ENCODE peak calls at places on chromosomes 11 and 22, in nine cellular contexts. One of them, this sample, is unnamed.

GRCh38 chr11:93653080-93653479 is 8.4 kb upstream of the CEP295 start:
- DNase-seq in Ammon's horn: no peak
- DNase-seq in neural progenitor cell: no peak
- DNase-seq in activated effector memory CD4-positive, alpha-beta T cell treated with anti-CD3 and anti-CD28 coated beads, Interleukin-2, amount 50 U/mL, for 16 hours: no peak
- DNase-seq in pulmonary artery endothelial cell: no peak
- DNase-seq in IMR-90: no peak
- DNase-seq in effector CD4-positive, alpha-beta T cell: no peak
- DNase-seq in LoVo: no peak
- DNase-seq in CD8-positive, alpha-beta T cell: no peak
- DNase-seq in this sample: no peak

GRCh38 chr22:30483169-30483568 is 11.4 kb upstream of the SEC14L3 start:
- DNase-seq in Ammon's horn: peak; percentile 22
- DNase-seq in neural progenitor cell: no peak
- DNase-seq in activated effector memory CD4-positive, alpha-beta T cell treated with anti-CD3 and anti-CD28 coated beads, Interleukin-2, amount 50 U/mL, for 16 hours: no peak
- DNase-seq in pulmonary artery endothelial cell: no peak
- DNase-seq in IMR-90: no peak
- DNase-seq in effector CD4-positive, alpha-beta T cell: no peak
- DNase-seq in LoVo: no peak
- DNase-seq in CD8-positive, alpha-beta T cell: no peak
- DNase-seq in this sample: no peak

GRCh38 chr11:58060939-58061672 is 30.4 kb downstream of the OR6Q1 start:
- DNase-seq in Ammon's horn: no peak
- DNase-seq in neural progenitor cell: peak; percentile 21
- DNase-seq in activated effector memory CD4-positive, alpha-beta T cell treated with anti-CD3 and anti-CD28 coated beads, Interleukin-2, amount 50 U/mL, for 16 hours: no peak
- DNase-seq in pulmonary artery endothelial cell: no peak
- DNase-seq in IMR-90: peak; percentile 50
- DNase-seq in effector CD4-positive, alpha-beta T cell: no peak
- DNase-seq in LoVo: no peak
- DNase-seq in CD8-positive, alpha-beta T cell: no peak
- DNase-seq in this sample: peak; percentile 22

GRCh38 chr11:121688860-121689614 is 236.3 kb upstream of the SORL1-AS1 start:
- DNase-seq in Ammon's horn: no peak
- DNase-seq in neural progenitor cell: peak; percentile 32
- DNase-seq in activated effector memory CD4-positive, alpha-beta T cell treated with anti-CD3 and anti-CD28 coated beads, Interleukin-2, amount 50 U/mL, for 16 hours: no peak
- DNase-seq in pulmonary artery endothelial cell: no peak
- DNase-seq in IMR-90: no peak
- DNase-seq in effector CD4-positive, alpha-beta T cell: no peak
- DNase-seq in LoVo: no peak
- DNase-seq in CD8-positive, alpha-beta T cell: no peak
- DNase-seq in this sample: peak; percentile 27

GRCh38 chr11:62124186-62125113 is 639 bp downstream of the INCENP start:
- DNase-seq in Ammon's horn: no peak
- DNase-seq in neural progenitor cell: peak; percentile 52
- DNase-seq in activated effector memory CD4-positive, alpha-beta T cell treated with anti-CD3 and anti-CD28 coated beads, Interleukin-2, amount 50 U/mL, for 16 hours: peak; percentile 72
- DNase-seq in pulmonary artery endothelial cell: no peak
- DNase-seq in IMR-90: peak; percentile 52
- DNase-seq in effector CD4-positive, alpha-beta T cell: no peak
- DNase-seq in LoVo: no peak
- DNase-seq in CD8-positive, alpha-beta T cell: no peak
- DNase-seq in this sample: peak; percentile 56

GRCh38 chr11:89279176-89279575 is 101.5 kb downstream of the TYR start:
- DNase-seq in Ammon's horn: no peak
- DNase-seq in neural progenitor cell: no peak
- DNase-seq in activated effector memory CD4-positive, alpha-beta T cell treated with anti-CD3 and anti-CD28 coated beads, Interleukin-2, amount 50 U/mL, for 16 hours: no peak
- DNase-seq in pulmonary artery endothelial cell: no peak
- DNase-seq in IMR-90: no peak
- DNase-seq in effector CD4-positive, alpha-beta T cell: no peak
- DNase-seq in LoVo: no peak
- DNase-seq in CD8-positive, alpha-beta T cell: no peak
- DNase-seq in this sample: no peak

GRCh38 chr11:67271548-67272284 is 5.4 kb downstream of the GRK2 start:
- DNase-seq in Ammon's horn: no peak
- DNase-seq in neural progenitor cell: no peak
- DNase-seq in activated effector memory CD4-positive, alpha-beta T cell treated with anti-CD3 and anti-CD28 coated beads, Interleukin-2, amount 50 U/mL, for 16 hours: peak; percentile 85
- DNase-seq in pulmonary artery endothelial cell: no peak
- DNase-seq in IMR-90: no peak
- DNase-seq in effector CD4-positive, alpha-beta T cell: peak; percentile 48
- DNase-seq in LoVo: no peak
- DNase-seq in CD8-positive, alpha-beta T cell: peak; percentile 66
- DNase-seq in this sample: peak; percentile 60

GRCh38 chr11:8384199-8384821 is 120.6 kb upstream of the LMO1 start:
- DNase-seq in Ammon's horn: no peak
- DNase-seq in neural progenitor cell: peak; percentile 64
- DNase-seq in activated effector memory CD4-positive, alpha-beta T cell treated with anti-CD3 and anti-CD28 coated beads, Interleukin-2, amount 50 U/mL, for 16 hours: no peak
- DNase-seq in pulmonary artery endothelial cell: no peak
- DNase-seq in IMR-90: no peak
- DNase-seq in effector CD4-positive, alpha-beta T cell: no peak
- DNase-seq in LoVo: no peak
- DNase-seq in CD8-positive, alpha-beta T cell: no peak
- DNase-seq in this sample: peak; percentile 60

GRCh38 chr11:121595717-121596156 is 143.0 kb upstream of the SORL1-AS1 start:
- DNase-seq in Ammon's horn: peak; percentile 58
- DNase-seq in neural progenitor cell: no peak
- DNase-seq in activated effector memory CD4-positive, alpha-beta T cell treated with anti-CD3 and anti-CD28 coated beads, Interleukin-2, amount 50 U/mL, for 16 hours: no peak
- DNase-seq in pulmonary artery endothelial cell: no peak
- DNase-seq in IMR-90: peak; percentile 100
- DNase-seq in effector CD4-positive, alpha-beta T cell: no peak
- DNase-seq in LoVo: peak; percentile 67
- DNase-seq in CD8-positive, alpha-beta T cell: no peak
- DNase-seq in this sample: no peak

GRCh38 chr22:42472671-42473070 is 40.5 kb upstream of the NFAM1 start:
- DNase-seq in Ammon's horn: no peak
- DNase-seq in neural progenitor cell: no peak
- DNase-seq in activated effector memory CD4-positive, alpha-beta T cell treated with anti-CD3 and anti-CD28 coated beads, Interleukin-2, amount 50 U/mL, for 16 hours: no peak
- DNase-seq in pulmonary artery endothelial cell: no peak
- DNase-seq in IMR-90: no peak
- DNase-seq in effector CD4-positive, alpha-beta T cell: no peak
- DNase-seq in LoVo: no peak
- DNase-seq in CD8-positive, alpha-beta T cell: no peak
- DNase-seq in this sample: no peak

GRCh38 chr22:36017661-36018091 is 10.9 kb downstream of the RBFOX2 start:
- DNase-seq in Ammon's horn: no peak
- DNase-seq in neural progenitor cell: no peak
- DNase-seq in activated effector memory CD4-positive, alpha-beta T cell treated with anti-CD3 and anti-CD28 coated beads, Interleukin-2, amount 50 U/mL, for 16 hours: no peak
- DNase-seq in pulmonary artery endothelial cell: no peak
- DNase-seq in IMR-90: no peak
- DNase-seq in effector CD4-positive, alpha-beta T cell: no peak
- DNase-seq in LoVo: no peak
- DNase-seq in CD8-positive, alpha-beta T cell: no peak
- DNase-seq in this sample: no peak

GRCh38 chr22:22704156-22704946 is 59.9 kb downstream of the GGTLC2 start:
- DNase-seq in Ammon's horn: no peak
- DNase-seq in neural progenitor cell: no peak
- DNase-seq in activated effector memory CD4-positive, alpha-beta T cell treated with anti-CD3 and anti-CD28 coated beads, Interleukin-2, amount 50 U/mL, for 16 hours: peak; percentile 52
- DNase-seq in pulmonary artery endothelial cell: no peak
- DNase-seq in IMR-90: no peak
- DNase-seq in effector CD4-positive, alpha-beta T cell: no peak
- DNase-seq in LoVo: no peak
- DNase-seq in CD8-positive, alpha-beta T cell: no peak
- DNase-seq in this sample: no peak

GRCh38 chr11:75582935-75583709 is 21.1 kb downstream of the SERPINH1 start:
- DNase-seq in Ammon's horn: peak; percentile 66
- DNase-seq in neural progenitor cell: peak; percentile 90
- DNase-seq in activated effector memory CD4-positive, alpha-beta T cell treated with anti-CD3 and anti-CD28 coated beads, Interleukin-2, amount 50 U/mL, for 16 hours: peak; percentile 70
- DNase-seq in pulmonary artery endothelial cell: peak; percentile 49
- DNase-seq in IMR-90: peak; percentile 66
- DNase-seq in effector CD4-positive, alpha-beta T cell: peak; percentile 16
- DNase-seq in LoVo: peak; percentile 76
- DNase-seq in CD8-positive, alpha-beta T cell: peak; percentile 66
- DNase-seq in this sample: peak; percentile 97

GRCh38 chr11:64353101-64353738 is 5.7 kb upstream of the RPS6KA4 start:
- DNase-seq in Ammon's horn: no peak
- DNase-seq in neural progenitor cell: no peak
- DNase-seq in activated effector memory CD4-positive, alpha-beta T cell treated with anti-CD3 and anti-CD28 coated beads, Interleukin-2, amount 50 U/mL, for 16 hours: no peak
- DNase-seq in pulmonary artery endothelial cell: no peak
- DNase-seq in IMR-90: no peak
- DNase-seq in effector CD4-positive, alpha-beta T cell: no peak
- DNase-seq in LoVo: no peak
- DNase-seq in CD8-positive, alpha-beta T cell: no peak
- DNase-seq in this sample: peak; percentile 60

This sample was measured in H7.